ENCODE peak calls at places on chromosomes 16 and 17, in eight cellular contexts. B is GM23248, S is AG09309, Z is foreskin fibroblast, H is mesendoderm, T is suprapubic skin, Y is NB4, C is trophoblast cell. O is an unnamed sample.
A peak's percentile ranks its signal among the peaks of the same experiment; 100 is the strongest.

GRCh38 chr16:85557083-85557975 is 55.8 kb upstream of the GSE1 start:
- DNase-seq in B (peak; percentile 51), S (no peak), Z (no peak), H (no peak), T (no peak), Y (peak; percentile 51), C (no peak), O (no peak)

GRCh38 chr16:70610273-70611223 is 35.8 kb upstream of the IL34 start:
- DNase-seq in B (no peak), S (no peak), Z (no peak), H (no peak), T (no peak), Y (no peak), C (no peak), O (no peak)

GRCh38 chr17:2990396-2990795 is 73.0 kb downstream of the OR1D5 start:
- DNase-seq in B (no peak), S (no peak), Z (no peak), H (no peak), T (no peak), Y (no peak), C (no peak), O (no peak)

GRCh38 chr17:36544049-36544319 is 735 bp upstream of the GGNBP2 start:
- DNase-seq in B (peak; percentile 82), S (no peak), Z (peak; percentile 77), H (peak; percentile 75), T (no peak), Y (peak; percentile 83), C (peak; percentile 41), O (peak; percentile 80)

GRCh38 chr17:5587431-5588032 is 3.2 kb upstream of the NLRP1 start:
- DNase-seq in B (peak; percentile 74), S (peak; percentile 21), Z (peak; percentile 87), H (peak; percentile 85), T (no peak), Y (peak; percentile 72), C (peak; percentile 30), O (no peak)

GRCh38 chr16:314351-314750 is 31.4 kb downstream of the PDIA2 start:
- DNase-seq in B (no peak), S (no peak), Z (no peak), H (no peak), T (no peak), Y (no peak), C (no peak), O (no peak)

GRCh38 chr17:72591500-72592241 is 470.9 kb downstream of the SOX9 start:
- DNase-seq in B (peak; percentile 59), S (no peak), Z (peak; percentile 51), H (peak; percentile 14), T (no peak), Y (no peak), C (no peak), O (no peak)

GRCh38 chr17:15917439-15918027 is 27.4 kb upstream of the ADORA2B start:
- DNase-seq in B (peak; percentile 16), S (no peak), Z (peak; percentile 21), H (no peak), T (peak; percentile 74), Y (no peak), C (no peak), O (peak; percentile 57)

GRCh38 chr17:79147791-79148506 is 73.3 kb downstream of the ENGASE start:
- DNase-seq in B (peak; percentile 10), S (no peak), Z (no peak), H (peak; percentile 10), T (no peak), Y (no peak), C (no peak), O (no peak)

GRCh38 chr17:38706625-38707298 is 1.7 kb downstream of the MLLT6 start:
- DNase-seq in B (peak; percentile 51), S (no peak), Z (peak; percentile 47), H (no peak), T (no peak), Y (peak; percentile 44), C (peak; percentile 12), O (no peak)

GRCh38 chr16:55453909-55454308 is 25.1 kb upstream of the MMP2 start:
- DNase-seq in B (no peak), S (no peak), Z (no peak), H (no peak), T (no peak), Y (no peak), C (no peak), O (no peak)

GRCh38 chr17:63120406-63120805 is 154.4 kb downstream of the TANC2 start:
- DNase-seq in B (peak; percentile 47), S (no peak), Z (peak; percentile 25), H (peak; percentile 12), T (no peak), Y (no peak), C (peak; percentile 92), O (no peak)

GRCh38 chr16:58345574-58346354 is 46.5 kb upstream of the GINS3 start:
- DNase-seq in B (peak; percentile 8), S (no peak), Z (no peak), H (no peak), T (no peak), Y (no peak), C (no peak), O (no peak)

GRCh38 chr16:1583180-1583579 is 28.7 kb downstream of the IFT140 start:
- DNase-seq in B (no peak), S (no peak), Z (no peak), H (no peak), T (no peak), Y (no peak), C (no peak), O (no peak)

GRCh38 chr17:76612977-76613851 is 27.6 kb upstream of the ST6GALNAC2 start:
- DNase-seq in B (no peak), S (no peak), Z (no peak), H (peak; percentile 96), T (no peak), Y (peak; percentile 36), C (peak; percentile 80), O (no peak)

DNA sequence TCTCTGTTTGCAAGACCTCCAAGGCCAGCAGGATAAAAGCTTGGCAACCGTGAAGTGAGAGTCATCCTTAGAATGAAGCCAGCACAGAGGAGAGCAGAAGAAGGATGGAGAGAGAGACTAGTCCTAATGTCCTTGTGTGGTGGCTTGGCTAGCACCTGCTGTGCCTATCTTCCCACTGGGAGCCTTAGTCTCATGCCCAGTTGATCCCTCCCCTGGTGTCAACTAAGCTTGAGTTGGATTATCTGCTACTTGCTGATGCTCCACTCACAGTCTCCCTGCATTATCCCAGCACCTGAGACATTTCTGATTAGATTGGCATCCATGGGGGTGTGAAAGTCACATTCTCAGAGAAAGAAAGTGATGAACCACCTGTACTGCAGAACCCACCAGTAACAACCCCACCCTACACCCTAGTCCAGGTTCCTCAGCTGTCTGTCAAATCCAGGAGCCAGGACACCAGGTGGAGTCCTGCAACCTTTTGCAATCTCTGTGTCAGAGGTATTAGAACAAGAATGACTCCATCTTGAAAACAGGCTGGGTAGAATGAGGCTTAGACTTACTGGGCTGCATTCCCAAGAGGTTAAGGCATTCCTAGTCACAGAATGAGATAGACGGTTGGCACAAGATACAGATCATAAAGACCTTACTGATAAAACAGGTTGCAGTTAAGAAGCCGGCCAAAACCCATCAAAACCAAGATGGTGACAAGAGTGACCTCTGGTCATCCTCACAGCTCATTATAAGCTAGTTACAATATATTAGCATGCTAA is 460.2 kb upstream of the C16orf82 start:
- DNase-seq in B (no peak), S (no peak), Z (no peak), H (peak; percentile 92), T (no peak), Y (no peak), C (peak; percentile 8), O (no peak)
- H3K4me3 ChIP-seq in B (no peak overlapping the region), S (no peak overlapping the region), Z (no peak overlapping the region), H (no peak overlapping the region), T (no peak overlapping the region), Y (no peak overlapping the region), C (no peak overlapping the region), O (no peak overlapping the region)

GRCh38 chr17:7045492-7046126 is 1.7 kb upstream of the SLC16A11 start:
- DNase-seq in B (peak; percentile 81), S (no peak), Z (peak; percentile 86), H (peak; percentile 74), T (no peak), Y (peak; percentile 76), C (peak; percentile 20), O (no peak)

GRCh38 chr17:7043544-7044268 is at the start of gene SLC16A11:
- DNase-seq in B (peak; percentile 62), S (no peak), Z (peak; percentile 56), H (no peak), T (peak; percentile 81), Y (peak; percentile 54), C (no peak), O (no peak)

GRCh38 chr17:7048968-7049367 is 5.1 kb upstream of the SLC16A11 start:
- DNase-seq in B (no peak), S (no peak), Z (no peak), H (no peak), T (no peak), Y (no peak), C (no peak), O (no peak)

GRCh38 chr17:7046127-7046724 is 2.3 kb upstream of the SLC16A11 start:
- DNase-seq in B (peak; percentile 27), S (no peak), Z (peak; percentile 39), H (peak; percentile 78), T (peak; percentile 91), Y (no peak), C (peak; percentile 97), O (no peak)

GRCh38 chr17:7047566-7047965 is 3.7 kb upstream of the SLC16A11 start:
- DNase-seq in B (no peak), S (no peak), Z (no peak), H (no peak), T (no peak), Y (no peak), C (no peak), O (no peak)
- H3K4me3 ChIP-seq in B (no peak overlapping the region), S (no peak overlapping the region), Z (no peak overlapping the region), H (no peak overlapping the region), T (peak overlapping the region; percentile 42), Y (no peak overlapping the region), C (no peak overlapping the region), O (no peak overlapping the region)

GRCh38 chr16:88446061-88446460 is 7.0 kb upstream of the ZFPM1 start:
- DNase-seq in B (no peak), S (no peak), Z (no peak), H (no peak), T (no peak), Y (no peak), C (no peak), O (no peak)
- H3K4me3 ChIP-seq in B (no peak overlapping the region), S (no peak overlapping the region), Z (no peak overlapping the region), H (no peak overlapping the region), T (no peak overlapping the region), Y (no peak overlapping the region), C (no peak overlapping the region), O (no peak overlapping the region)

GRCh38 chr17:64448665-64449512 is at the start of gene MILR1:
- DNase-seq in B (peak; percentile 93), S (peak; percentile 70), Z (peak; percentile 94), H (no peak), T (no peak), Y (peak; percentile 99), C (no peak), O (peak; percentile 77)

GRCh38 chr17:64447526-64447925 is 1.4 kb upstream of the MILR1 start:
- DNase-seq in B (no peak), S (no peak), Z (no peak), H (no peak), T (no peak), Y (no peak), C (no peak), O (no peak)

DNA sequence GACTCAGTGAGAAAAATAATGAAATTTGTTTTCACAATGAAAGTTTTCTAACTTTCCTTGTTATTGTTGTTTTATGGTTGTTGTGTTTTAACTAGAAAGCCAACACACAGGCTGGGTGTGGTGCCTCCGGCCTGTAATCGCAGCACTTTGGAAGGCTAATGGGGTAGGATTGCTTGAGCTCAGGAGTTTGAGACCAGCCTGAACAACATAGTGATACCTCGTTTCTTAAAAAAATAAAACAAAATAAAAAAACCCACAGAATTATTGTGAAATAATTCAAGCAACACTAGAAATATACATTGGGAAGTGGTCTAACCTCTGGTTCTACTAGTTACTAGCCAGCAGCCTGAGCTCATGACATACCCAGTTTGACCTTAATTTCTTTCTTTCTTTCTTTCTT is 630 bp downstream of the MILR1 start:
- DNase-seq in B (peak; percentile 37), S (no peak), Z (no peak), H (no peak), T (no peak), Y (peak; percentile 59), C (no peak), O (no peak)
- H3K4me3 ChIP-seq in B (peak overlapping the region; percentile 60), S (no peak overlapping the region), Z (no peak overlapping the region), H (no peak overlapping the region), T (no peak overlapping the region), Y (peak overlapping the region; percentile 59), C (no peak overlapping the region), O (peak overlapping the region; percentile 10)